ENCODE peak calls at places on chromosomes 6 and 20, in six cellular contexts. W, T, G, M, K and U are unnamed samples.

GRCh38 chr6:169141706-169142705 is 111.6 kb downstream of the THBS2 start:
- DNase-seq in T (no peak), G (no peak), M (no peak), W (no peak), K (peak), U (peak)

GRCh38 chr20:10696650-10697049 is 22.9 kb upstream of the JAG1 start:
- DNase-seq in M (no peak), K (peak), G (no peak), T (no peak), W (peak), U (no peak)

GRCh38 chr20:37415118-37416085 is 69.5 kb downstream of the SRC start:
- DNase-seq in G (no peak), W (no peak), T (no peak), K (no peak), M (no peak), U (no peak)

GRCh38 chr20:20214757-20215275 is 153.1 kb upstream of the INSM1 start:
- DNase-seq in M (peak), G (no peak), K (no peak), W (no peak), T (no peak), U (no peak)

GRCh38 chr6:88208736-88209135 is 42.6 kb upstream of the CNR1 start:
- DNase-seq in W (no peak), G (no peak), T (no peak), M (peak), K (no peak), U (no peak)

GRCh38 chr6:5151295-5151954 is 66.3 kb downstream of the PPP1R3G start:
- DNase-seq in K (no peak), W (no peak), M (no peak), G (no peak), T (no peak), U (no peak)

GRCh38 chr20:63116412-63117106 is 99.4 kb downstream of the YTHDF1 start:
- DNase-seq in T (peak), G (no peak), W (peak), K (peak), M (no peak), U (peak)

GRCh38 chr6:63674635-63675034 is 39.0 kb downstream of the PHF3 start:
- DNase-seq in K (no peak), M (no peak), W (no peak), G (no peak), T (no peak), U (no peak)

GRCh38 chr6:41878246-41878645 is 16.9 kb downstream of the USP49 start:
- DNase-seq in T (peak), G (peak), W (no peak), M (no peak), K (no peak), U (peak)

GRCh38 chr6:3913077-3913957 is 64.1 kb downstream of the FAM50B start:
- DNase-seq in T (peak), K (no peak), W (peak), G (peak), M (peak), U (peak)

GRCh38 chr6:110334425-110335158 is 23.6 kb downstream of the METTL24 start:
- DNase-seq in W (no peak), G (no peak), T (no peak), M (no peak), K (no peak), U (no peak)

GRCh38 chr6:39266375-39266774 is 37.1 kb upstream of the KCNK5 start:
- DNase-seq in K (no peak), W (no peak), T (no peak), G (no peak), M (no peak), U (no peak)

GRCh38 chr20:58081842-58082241 is 146.6 kb downstream of the ANKRD60 start:
- DNase-seq in M (no peak), K (no peak), W (no peak), G (no peak), T (peak), U (no peak)

GRCh38 chr6:79031821-79032590 is 46.0 kb downstream of the PHIP start:
- DNase-seq in W (no peak), K (no peak), T (peak), M (no peak), G (peak), U (no peak)

GRCh38 chr6:119280586-119281163 is 68.9 kb downstream of the MAN1A1 start:
- DNase-seq in T (peak), K (no peak), G (no peak), W (no peak), M (peak), U (peak)

GRCh38 chr20:22686097-22686496 is 101.7 kb upstream of the FOXA2 start:
- DNase-seq in K (peak), W (peak), M (no peak), G (peak), T (peak), U (peak)

GRCh38 chr6:113343940-113344339 is 513.2 kb upstream of the MARCKS start:
- DNase-seq in W (no peak), K (no peak), M (no peak), T (no peak), G (no peak), U (no peak)